ENCODE peak calls at places on chromosomes 11 and 22, in seven cellular contexts. One of them, this sample, is unnamed.

GRCh38 chr22:49099496-49100124 is 728.1 kb downstream of the BRD1 start:
- DNase-seq in iPS DF 6.9: no peak
- DNase-seq in NCI-H82: no peak
- DNase-seq in colonic mucosa: no peak
- DNase-seq in fibroblast of pulmonary artery: no peak
- DNase-seq in activated CD4-positive, CD25-positive, alpha-beta regulatory T cell: no peak
- DNase-seq in LoVo: no peak
- DNase-seq in this sample: no peak

GRCh38 chr11:78820722-78821121 is 246.1 kb upstream of the NARS2 start:
- DNase-seq in iPS DF 6.9: no peak
- DNase-seq in NCI-H82: no peak
- DNase-seq in colonic mucosa: no peak
- DNase-seq in fibroblast of pulmonary artery: no peak
- DNase-seq in activated CD4-positive, CD25-positive, alpha-beta regulatory T cell: no peak
- DNase-seq in LoVo: no peak
- DNase-seq in this sample: no peak

GRCh38 chr11:95149659-95150294 is 60.1 kb downstream of the ENDOD1 start:
- DNase-seq in iPS DF 6.9: no peak
- DNase-seq in NCI-H82: no peak
- DNase-seq in colonic mucosa: peak
- DNase-seq in fibroblast of pulmonary artery: peak
- DNase-seq in activated CD4-positive, CD25-positive, alpha-beta regulatory T cell: no peak
- DNase-seq in LoVo: peak
- DNase-seq in this sample: peak

GRCh38 chr11:96228472-96228871 is 114.5 kb downstream of the MAML2 start:
- DNase-seq in iPS DF 6.9: no peak
- DNase-seq in NCI-H82: peak
- DNase-seq in colonic mucosa: peak
- DNase-seq in fibroblast of pulmonary artery: peak
- DNase-seq in activated CD4-positive, CD25-positive, alpha-beta regulatory T cell: no peak
- DNase-seq in LoVo: peak
- DNase-seq in this sample: no peak

GRCh38 chr11:65606876-65607613 is 7.0 kb downstream of the MAP3K11 start:
- DNase-seq in iPS DF 6.9: peak
- DNase-seq in NCI-H82: peak
- DNase-seq in colonic mucosa: peak
- DNase-seq in fibroblast of pulmonary artery: peak
- DNase-seq in activated CD4-positive, CD25-positive, alpha-beta regulatory T cell: no peak
- DNase-seq in LoVo: no peak
- DNase-seq in this sample: peak

GRCh38 chr11:61976813-61977475 is 9.5 kb upstream of the FTH1 start:
- DNase-seq in iPS DF 6.9: no peak
- DNase-seq in NCI-H82: no peak
- DNase-seq in colonic mucosa: no peak
- DNase-seq in fibroblast of pulmonary artery: no peak
- DNase-seq in activated CD4-positive, CD25-positive, alpha-beta regulatory T cell: no peak
- DNase-seq in LoVo: no peak
- DNase-seq in this sample: no peak

GRCh38 chr22:37244922-37245722 is 1.1 kb upstream of the RAC2 start:
- DNase-seq in iPS DF 6.9: no peak
- DNase-seq in NCI-H82: no peak
- DNase-seq in colonic mucosa: no peak
- DNase-seq in fibroblast of pulmonary artery: no peak
- DNase-seq in activated CD4-positive, CD25-positive, alpha-beta regulatory T cell: no peak
- DNase-seq in LoVo: no peak
- DNase-seq in this sample: no peak

GRCh38 chr11:107957109-107957588 is 28.9 kb downstream of the RAB39A start:
- DNase-seq in iPS DF 6.9: no peak
- DNase-seq in NCI-H82: peak
- DNase-seq in colonic mucosa: no peak
- DNase-seq in fibroblast of pulmonary artery: no peak
- DNase-seq in activated CD4-positive, CD25-positive, alpha-beta regulatory T cell: no peak
- DNase-seq in LoVo: no peak
- DNase-seq in this sample: no peak

GRCh38 chr11:126114486-126115252 is 52.0 kb upstream of the CDON start:
- DNase-seq in iPS DF 6.9: no peak
- DNase-seq in NCI-H82: peak
- DNase-seq in colonic mucosa: no peak
- DNase-seq in fibroblast of pulmonary artery: no peak
- DNase-seq in activated CD4-positive, CD25-positive, alpha-beta regulatory T cell: no peak
- DNase-seq in LoVo: no peak
- DNase-seq in this sample: no peak

GRCh38 chr11:73656985-73657384 is 10.6 kb downstream of the PLEKHB1 start:
- DNase-seq in iPS DF 6.9: no peak
- DNase-seq in NCI-H82: no peak
- DNase-seq in colonic mucosa: no peak
- DNase-seq in fibroblast of pulmonary artery: no peak
- DNase-seq in activated CD4-positive, CD25-positive, alpha-beta regulatory T cell: no peak
- DNase-seq in LoVo: no peak
- DNase-seq in this sample: no peak

GRCh38 chr11:1943576-1943975 is 3.6 kb upstream of the MRPL23 start:
- DNase-seq in iPS DF 6.9: no peak
- DNase-seq in NCI-H82: no peak
- DNase-seq in colonic mucosa: no peak
- DNase-seq in fibroblast of pulmonary artery: no peak
- DNase-seq in activated CD4-positive, CD25-positive, alpha-beta regulatory T cell: no peak
- DNase-seq in LoVo: no peak
- DNase-seq in this sample: no peak

GRCh38 chr11:121582296-121582695 is 129.5 kb upstream of the SORL1-AS1 start:
- DNase-seq in iPS DF 6.9: no peak
- DNase-seq in NCI-H82: no peak
- DNase-seq in colonic mucosa: no peak
- DNase-seq in fibroblast of pulmonary artery: no peak
- DNase-seq in activated CD4-positive, CD25-positive, alpha-beta regulatory T cell: no peak
- DNase-seq in LoVo: no peak
- DNase-seq in this sample: no peak

GRCh38 chr11:92495107-92495793 is 270.6 kb downstream of the FAT3 start:
- DNase-seq in iPS DF 6.9: no peak
- DNase-seq in NCI-H82: no peak
- DNase-seq in colonic mucosa: no peak
- DNase-seq in fibroblast of pulmonary artery: no peak
- DNase-seq in activated CD4-positive, CD25-positive, alpha-beta regulatory T cell: no peak
- DNase-seq in LoVo: no peak
- DNase-seq in this sample: no peak